ENCODE peak calls at places on chromosomes 7 and 10, in eight cellular contexts. O is GM23248, C is body of pancreas, D is HCT116, F is PC-3, U is lung, W is breast epithelium, X is right lobe of liver. E is an unnamed sample. For H3K4me1, the result is how much of the 10 kb centered on the place peaks cover.

GRCh38 chr10:84264611-84265141 is 19.8 kb downstream of the RGR start:
- DNase-seq in O (peak), C (peak), D (peak), F (peak), U (peak), W (peak), X (peak), E (peak)

GRCh38 chr7:131431289-131431688 is 103.6 kb downstream of the MKLN1 start:
- DNase-seq in O (peak), C (peak), D (no peak), F (peak), U (no peak), W (peak), X (no peak), E (peak)

GRCh38 chr7:7662527-7662926 is 22.0 kb downstream of the UMAD1 start:
- DNase-seq in O (peak), C (no peak), D (no peak), F (peak), U (no peak), W (no peak), X (no peak), E (no peak)

GRCh38 chr7:139389774-139390173 is 30.1 kb downstream of the LUC7L2 start:
- DNase-seq in O (no peak), C (no peak), D (no peak), F (no peak), U (no peak), W (no peak), X (no peak), E (no peak)

GRCh38 chr7:100840470-100841100 is 11.9 kb upstream of the SLC12A9 start:
- DNase-seq in O (no peak), C (no peak), D (no peak), F (no peak), U (no peak), W (no peak), X (no peak), E (no peak)

GRCh38 chr10:103929396-103929921 is 11.5 kb upstream of the STN1 start:
- DNase-seq in O (no peak), C (no peak), D (no peak), F (no peak), U (no peak), W (no peak), X (no peak), E (no peak)

GRCh38 chr10:104067525-104067924 is 18.2 kb downstream of the COL17A1 start:
- DNase-seq in O (no peak), C (no peak), D (no peak), F (no peak), U (no peak), W (no peak), X (no peak), E (no peak)

GRCh38 chr10:101091546-101092290 is 29.9 kb downstream of the KAZALD1 start:
- DNase-seq in O (peak), C (no peak), D (no peak), F (peak), U (no peak), W (no peak), X (no peak), E (no peak)

GRCh38 chr7:36747969-36748574 is 23.8 kb upstream of the AOAH start:
- DNase-seq in O (no peak), C (no peak), D (no peak), F (no peak), U (no peak), W (no peak), X (no peak), E (no peak)

GRCh38 chr10:29295813-29296212 is 6.9 kb downstream of the LYZL1 start:
- DNase-seq in O (no peak), C (no peak), D (no peak), F (no peak), U (no peak), W (no peak), X (no peak), E (no peak)

GRCh38 chr7:116271980-116272886 is 61.9 kb downstream of the TES start:
- DNase-seq in O (peak), C (peak), D (peak), F (peak), U (peak), W (no peak), X (no peak), E (no peak)

GRCh38 chr10:26612151-26612915 is 85.2 kb upstream of the PDSS1 start:
- DNase-seq in O (no peak), C (no peak), D (no peak), F (no peak), U (no peak), W (no peak), X (no peak), E (no peak)

GRCh38 chr7:81672872-81673271 is 97.0 kb downstream of the HGF start:
- DNase-seq in O (no peak), C (no peak), D (no peak), F (no peak), U (no peak), W (no peak), X (no peak), E (no peak)

GRCh38 chr10:67297637-67298181 is 371.9 kb downstream of the LRRTM3 start:
- DNase-seq in O (no peak), C (no peak), D (no peak), F (peak), U (no peak), W (no peak), X (no peak), E (no peak)

GRCh38 chr10:119654540-119654939 is 3.4 kb downstream of the BAG3 start:
- DNase-seq in O (peak), C (peak), D (no peak), F (peak), U (peak), W (peak), X (peak), E (peak)

GRCh38 chr10:119653209-119653608 is 2.0 kb downstream of the BAG3 start:
- DNase-seq in O (no peak), C (no peak), D (no peak), F (no peak), U (no peak), W (no peak), X (no peak), E (no peak)

GRCh38 chr10:119657725-119658124 is 6.5 kb downstream of the BAG3 start:
- DNase-seq in O (peak), C (no peak), D (no peak), F (peak), U (no peak), W (no peak), X (peak), E (no peak)

GRCh38 chr10:119656760-119657159 is 5.6 kb downstream of the BAG3 start:
- DNase-seq in O (no peak), C (no peak), D (no peak), F (no peak), U (no peak), W (no peak), X (no peak), E (no peak)

GRCh38 chr10:119655566-119656001 is 4.4 kb downstream of the BAG3 start:
- DNase-seq in O (peak), C (peak), D (no peak), F (peak), U (no peak), W (no peak), X (no peak), E (peak)
- H3K4me1 ChIP-seq in O (half or more), C (half or more), D (under half), F (half or more), U (under half), W (under half), X (under half), E (half or more)

GRCh38 chr10:4217653-4218052 is 432.6 kb upstream of the KLF6 start:
- DNase-seq in O (no peak), C (no peak), D (no peak), F (no peak), U (no peak), W (no peak), X (no peak), E (no peak)
- H3K27ac ChIP-seq in O (no peak), C (no peak), D (no peak), F (no peak), U (no peak), W (no peak), X (no peak), E (no peak)

GRCh38 chr10:121567569-121567968 is 30.7 kb downstream of the FGFR2 start:
- DNase-seq in O (no peak), C (no peak), D (no peak), F (no peak), U (no peak), W (no peak), X (no peak), E (no peak)

GRCh38 chr10:121570316-121570715 is 27.9 kb downstream of the FGFR2 start:
- DNase-seq in O (no peak), C (no peak), D (no peak), F (no peak), U (no peak), W (no peak), X (no peak), E (no peak)

GRCh38 chr10:121566755-121567154 is 31.5 kb downstream of the FGFR2 start:
- DNase-seq in O (no peak), C (no peak), D (no peak), F (no peak), U (no peak), W (no peak), X (no peak), E (no peak)
- H3K4me1 ChIP-seq in O (under half), C (under half), D (under half), F (under half), U (under half), W (under half), X (under half), E (under half)

DNA sequence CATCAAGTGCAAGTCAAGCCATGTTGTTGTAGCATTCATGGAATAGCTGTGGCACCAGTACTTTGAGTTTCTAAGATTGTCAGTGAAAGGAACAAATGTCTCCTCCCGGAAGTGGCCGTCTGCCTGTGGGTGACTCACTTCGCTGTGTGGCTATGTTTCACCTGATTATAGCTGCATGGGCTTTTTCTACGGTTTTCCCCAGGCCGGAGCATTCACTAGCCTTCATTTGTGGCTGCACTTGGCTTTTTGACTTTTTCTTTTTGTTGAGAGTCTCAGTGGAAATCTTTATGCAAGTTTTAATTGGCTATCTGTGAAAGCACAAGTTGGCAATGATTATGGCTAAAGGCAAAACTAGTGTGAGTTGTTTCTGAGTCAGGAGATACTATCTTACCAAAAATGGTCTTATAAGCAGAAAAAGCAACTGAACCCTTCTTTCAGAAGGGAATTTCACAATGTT is 35.0 kb downstream of the SRI start:
- DNase-seq in O (peak), C (no peak), D (no peak), F (peak), U (no peak), W (peak), X (no peak), E (no peak)
- H3K27ac ChIP-seq in O (peak), C (no peak), D (no peak), F (peak), U (no peak), W (peak), X (no peak), E (no peak)

GRCh38 chr10:50390302-50390701 is 139.0 kb upstream of the ASAH2 start:
- DNase-seq in O (no peak), C (no peak), D (no peak), F (no peak), U (no peak), W (no peak), X (no peak), E (no peak)
- H3K4me1 ChIP-seq in O (under half), C (under half), D (under half), F (under half), U (under half), W (under half), X (under half), E (half or more)

DNA sequence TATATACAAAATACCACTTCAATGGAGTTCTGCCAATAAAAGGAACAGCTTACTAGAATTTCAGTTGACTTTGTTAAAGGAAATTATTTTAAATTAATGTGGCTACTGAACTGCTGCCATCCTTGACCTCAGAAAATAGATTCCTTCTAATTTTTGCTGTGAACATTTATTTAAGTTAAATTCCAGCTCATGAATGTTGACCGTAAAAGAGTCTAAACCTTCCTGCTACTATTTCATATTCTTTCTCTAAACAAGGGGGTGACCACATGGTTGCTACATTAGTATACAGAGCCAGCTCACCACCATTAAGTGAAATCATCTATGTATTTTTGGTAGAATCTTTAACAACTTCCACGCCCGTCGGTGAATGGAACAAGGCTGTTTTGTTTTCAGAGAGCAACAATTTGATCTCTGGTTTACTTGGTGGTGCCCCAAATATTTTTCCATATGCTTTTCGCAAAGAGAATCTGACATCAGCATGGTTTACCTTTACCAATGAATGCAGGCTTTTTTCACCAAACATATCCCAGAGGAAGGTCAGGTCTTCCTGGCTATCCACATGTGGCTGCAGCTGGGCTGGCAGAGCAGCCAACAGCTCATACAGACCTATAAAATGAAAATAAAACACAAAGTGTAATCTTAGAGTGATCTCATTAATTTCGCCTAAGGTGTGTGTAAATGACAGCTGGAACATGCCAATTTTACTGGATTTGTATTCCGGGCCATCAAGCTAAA is 101.0 kb downstream of the MPP7 start:
- DNase-seq in O (no peak), C (no peak), D (no peak), F (peak), U (no peak), W (no peak), X (no peak), E (no peak)
- H3K27ac ChIP-seq in O (no peak), C (no peak), D (peak), F (peak), U (no peak), W (no peak), X (no peak), E (no peak)

GRCh38 chr7:101869901-101870290 is 52.5 kb downstream of the CUX1 start:
- DNase-seq in O (no peak), C (no peak), D (no peak), F (no peak), U (no peak), W (no peak), X (no peak), E (no peak)
- H3K4me1 ChIP-seq in O (under half), C (under half), D (under half), F (under half), U (under half), W (under half), X (under half), E (half or more)